ENCODE peak calls at places on chromosome 20, in eight cellular contexts. One of them, this sample, is unnamed.

GRCh38 chr20:19292254-19292653 is 79.8 kb downstream of the SLC24A3 start:
- DNase-seq in amniotic stem cell: no peak
- DNase-seq in Right ventricle myocardium inferior: no peak
- DNase-seq in activated CD4-positive, alpha-beta T cell treated with anti-CD3 and anti-CD28 coated beads for 48 hours: no peak
- DNase-seq in hippocampal formation: no peak
- DNase-seq in astrocyte of the cerebellum: no peak
- DNase-seq in NCI-H774: no peak
- DNase-seq in stimulated activated CD8-positive, alpha-beta memory T cell treated with anti-CD3 and anti-CD28 coated beads, Interleukin-7, amount 100 ng/mL, for 1 hour: no peak
- DNase-seq in this sample: no peak

GRCh38 chr20:59455392-59456341 is 148.7 kb upstream of the PHACTR3 start:
- DNase-seq in activated CD4-positive, alpha-beta T cell treated with anti-CD3 and anti-CD28 coated beads for 48 hours: no peak
- DNase-seq in Right ventricle myocardium inferior: no peak
- DNase-seq in NCI-H774: peak
- DNase-seq in hippocampal formation: peak
- DNase-seq in amniotic stem cell: peak
- DNase-seq in stimulated activated CD8-positive, alpha-beta memory T cell treated with anti-CD3 and anti-CD28 coated beads, Interleukin-7, amount 100 ng/mL, for 1 hour: no peak
- DNase-seq in astrocyte of the cerebellum: no peak
- DNase-seq in this sample: no peak

GRCh38 chr20:62925420-62926228 is 681 bp downstream of the DIDO1 start:
- DNase-seq in hippocampal formation: no peak
- DNase-seq in astrocyte of the cerebellum: no peak
- DNase-seq in activated CD4-positive, alpha-beta T cell treated with anti-CD3 and anti-CD28 coated beads for 48 hours: peak
- DNase-seq in stimulated activated CD8-positive, alpha-beta memory T cell treated with anti-CD3 and anti-CD28 coated beads, Interleukin-7, amount 100 ng/mL, for 1 hour: no peak
- DNase-seq in Right ventricle myocardium inferior: no peak
- DNase-seq in amniotic stem cell: no peak
- DNase-seq in NCI-H774: no peak
- DNase-seq in this sample: peak

GRCh38 chr20:51457281-51457932 is 85.1 kb downstream of the NFATC2 start:
- DNase-seq in activated CD4-positive, alpha-beta T cell treated with anti-CD3 and anti-CD28 coated beads for 48 hours: no peak
- DNase-seq in stimulated activated CD8-positive, alpha-beta memory T cell treated with anti-CD3 and anti-CD28 coated beads, Interleukin-7, amount 100 ng/mL, for 1 hour: no peak
- DNase-seq in NCI-H774: no peak
- DNase-seq in amniotic stem cell: peak
- DNase-seq in Right ventricle myocardium inferior: no peak
- DNase-seq in hippocampal formation: no peak
- DNase-seq in astrocyte of the cerebellum: peak
- DNase-seq in this sample: no peak

GRCh38 chr20:10793741-10794140 is 119.9 kb upstream of the JAG1 start:
- DNase-seq in Right ventricle myocardium inferior: no peak
- DNase-seq in stimulated activated CD8-positive, alpha-beta memory T cell treated with anti-CD3 and anti-CD28 coated beads, Interleukin-7, amount 100 ng/mL, for 1 hour: no peak
- DNase-seq in NCI-H774: peak
- DNase-seq in activated CD4-positive, alpha-beta T cell treated with anti-CD3 and anti-CD28 coated beads for 48 hours: no peak
- DNase-seq in hippocampal formation: no peak
- DNase-seq in amniotic stem cell: no peak
- DNase-seq in astrocyte of the cerebellum: no peak
- DNase-seq in this sample: no peak

GRCh38 chr20:62156592-62157386 is 13.2 kb downstream of the SS18L1 start:
- DNase-seq in astrocyte of the cerebellum: no peak
- DNase-seq in amniotic stem cell: no peak
- DNase-seq in stimulated activated CD8-positive, alpha-beta memory T cell treated with anti-CD3 and anti-CD28 coated beads, Interleukin-7, amount 100 ng/mL, for 1 hour: peak
- DNase-seq in Right ventricle myocardium inferior: peak
- DNase-seq in NCI-H774: no peak
- DNase-seq in activated CD4-positive, alpha-beta T cell treated with anti-CD3 and anti-CD28 coated beads for 48 hours: peak
- DNase-seq in hippocampal formation: no peak
- DNase-seq in this sample: peak

GRCh38 chr20:53284141-53285055 is 309.2 kb downstream of the ZNF217 start:
- DNase-seq in activated CD4-positive, alpha-beta T cell treated with anti-CD3 and anti-CD28 coated beads for 48 hours: no peak
- DNase-seq in stimulated activated CD8-positive, alpha-beta memory T cell treated with anti-CD3 and anti-CD28 coated beads, Interleukin-7, amount 100 ng/mL, for 1 hour: no peak
- DNase-seq in astrocyte of the cerebellum: no peak
- DNase-seq in Right ventricle myocardium inferior: no peak
- DNase-seq in amniotic stem cell: no peak
- DNase-seq in hippocampal formation: no peak
- DNase-seq in NCI-H774: no peak
- DNase-seq in this sample: no peak

GRCh38 chr20:14498809-14499208 is 161.4 kb upstream of the FLRT3 start:
- DNase-seq in amniotic stem cell: no peak
- DNase-seq in activated CD4-positive, alpha-beta T cell treated with anti-CD3 and anti-CD28 coated beads for 48 hours: no peak
- DNase-seq in stimulated activated CD8-positive, alpha-beta memory T cell treated with anti-CD3 and anti-CD28 coated beads, Interleukin-7, amount 100 ng/mL, for 1 hour: no peak
- DNase-seq in Right ventricle myocardium inferior: no peak
- DNase-seq in astrocyte of the cerebellum: no peak
- DNase-seq in NCI-H774: no peak
- DNase-seq in hippocampal formation: no peak
- DNase-seq in this sample: no peak

GRCh38 chr20:36666181-36666740 is 20.3 kb upstream of the SLA2 start:
- DNase-seq in Right ventricle myocardium inferior: no peak
- DNase-seq in amniotic stem cell: no peak
- DNase-seq in activated CD4-positive, alpha-beta T cell treated with anti-CD3 and anti-CD28 coated beads for 48 hours: no peak
- DNase-seq in stimulated activated CD8-positive, alpha-beta memory T cell treated with anti-CD3 and anti-CD28 coated beads, Interleukin-7, amount 100 ng/mL, for 1 hour: no peak
- DNase-seq in NCI-H774: no peak
- DNase-seq in hippocampal formation: no peak
- DNase-seq in astrocyte of the cerebellum: no peak
- DNase-seq in this sample: no peak

GRCh38 chr20:61974357-61974665 is 91.4 kb downstream of the TAF4 start:
- DNase-seq in activated CD4-positive, alpha-beta T cell treated with anti-CD3 and anti-CD28 coated beads for 48 hours: no peak
- DNase-seq in Right ventricle myocardium inferior: no peak
- DNase-seq in NCI-H774: no peak
- DNase-seq in amniotic stem cell: no peak
- DNase-seq in astrocyte of the cerebellum: no peak
- DNase-seq in stimulated activated CD8-positive, alpha-beta memory T cell treated with anti-CD3 and anti-CD28 coated beads, Interleukin-7, amount 100 ng/mL, for 1 hour: no peak
- DNase-seq in hippocampal formation: no peak
- DNase-seq in this sample: no peak

GRCh38 chr20:40961686-40962640 is 66.7 kb upstream of the TOP1 start:
- DNase-seq in hippocampal formation: no peak
- DNase-seq in astrocyte of the cerebellum: no peak
- DNase-seq in stimulated activated CD8-positive, alpha-beta memory T cell treated with anti-CD3 and anti-CD28 coated beads, Interleukin-7, amount 100 ng/mL, for 1 hour: no peak
- DNase-seq in activated CD4-positive, alpha-beta T cell treated with anti-CD3 and anti-CD28 coated beads for 48 hours: no peak
- DNase-seq in amniotic stem cell: no peak
- DNase-seq in Right ventricle myocardium inferior: no peak
- DNase-seq in NCI-H774: no peak
- DNase-seq in this sample: no peak

GRCh38 chr20:58229198-58229802 is 847 bp upstream of the ANKRD60 start:
- DNase-seq in astrocyte of the cerebellum: no peak
- DNase-seq in amniotic stem cell: no peak
- DNase-seq in stimulated activated CD8-positive, alpha-beta memory T cell treated with anti-CD3 and anti-CD28 coated beads, Interleukin-7, amount 100 ng/mL, for 1 hour: no peak
- DNase-seq in activated CD4-positive, alpha-beta T cell treated with anti-CD3 and anti-CD28 coated beads for 48 hours: no peak
- DNase-seq in NCI-H774: no peak
- DNase-seq in Right ventricle myocardium inferior: no peak
- DNase-seq in hippocampal formation: no peak
- DNase-seq in this sample: no peak

GRCh38 chr20:53827996-53828672 is 234.5 kb upstream of the ZNF217 start:
- DNase-seq in activated CD4-positive, alpha-beta T cell treated with anti-CD3 and anti-CD28 coated beads for 48 hours: no peak
- DNase-seq in amniotic stem cell: peak
- DNase-seq in astrocyte of the cerebellum: peak
- DNase-seq in Right ventricle myocardium inferior: no peak
- DNase-seq in NCI-H774: no peak
- DNase-seq in stimulated activated CD8-positive, alpha-beta memory T cell treated with anti-CD3 and anti-CD28 coated beads, Interleukin-7, amount 100 ng/mL, for 1 hour: no peak
- DNase-seq in hippocampal formation: no peak
- DNase-seq in this sample: no peak

GRCh38 chr20:51311636-51312479 is 230.7 kb downstream of the NFATC2 start:
- DNase-seq in amniotic stem cell: no peak
- DNase-seq in stimulated activated CD8-positive, alpha-beta memory T cell treated with anti-CD3 and anti-CD28 coated beads, Interleukin-7, amount 100 ng/mL, for 1 hour: no peak
- DNase-seq in Right ventricle myocardium inferior: no peak
- DNase-seq in astrocyte of the cerebellum: no peak
- DNase-seq in activated CD4-positive, alpha-beta T cell treated with anti-CD3 and anti-CD28 coated beads for 48 hours: no peak
- DNase-seq in hippocampal formation: no peak
- DNase-seq in NCI-H774: no peak
- DNase-seq in this sample: no peak

GRCh38 chr20:62887147-62887859 is 25.7 kb upstream of the TCFL5 start:
- DNase-seq in amniotic stem cell: no peak
- DNase-seq in hippocampal formation: no peak
- DNase-seq in activated CD4-positive, alpha-beta T cell treated with anti-CD3 and anti-CD28 coated beads for 48 hours: peak
- DNase-seq in astrocyte of the cerebellum: peak
- DNase-seq in NCI-H774: peak
- DNase-seq in stimulated activated CD8-positive, alpha-beta memory T cell treated with anti-CD3 and anti-CD28 coated beads, Interleukin-7, amount 100 ng/mL, for 1 hour: no peak
- DNase-seq in Right ventricle myocardium inferior: peak
- DNase-seq in this sample: peak

GRCh38 chr20:46207031-46207549 is 89.0 kb downstream of the CD40 start:
- DNase-seq in Right ventricle myocardium inferior: no peak
- DNase-seq in amniotic stem cell: no peak
- DNase-seq in stimulated activated CD8-positive, alpha-beta memory T cell treated with anti-CD3 and anti-CD28 coated beads, Interleukin-7, amount 100 ng/mL, for 1 hour: no peak
- DNase-seq in activated CD4-positive, alpha-beta T cell treated with anti-CD3 and anti-CD28 coated beads for 48 hours: no peak
- DNase-seq in NCI-H774: no peak
- DNase-seq in hippocampal formation: no peak
- DNase-seq in astrocyte of the cerebellum: no peak
- DNase-seq in this sample: no peak

GRCh38 chr20:10319855-10320254 is 101.2 kb downstream of the SNAP25 start:
- DNase-seq in hippocampal formation: no peak
- DNase-seq in amniotic stem cell: no peak
- DNase-seq in Right ventricle myocardium inferior: no peak
- DNase-seq in stimulated activated CD8-positive, alpha-beta memory T cell treated with anti-CD3 and anti-CD28 coated beads, Interleukin-7, amount 100 ng/mL, for 1 hour: no peak
- DNase-seq in NCI-H774: no peak
- DNase-seq in astrocyte of the cerebellum: no peak
- DNase-seq in activated CD4-positive, alpha-beta T cell treated with anti-CD3 and anti-CD28 coated beads for 48 hours: no peak
- DNase-seq in this sample: no peak

GRCh38 chr20:58691773-58692578 is 624 bp upstream of the NPEPL1 start:
- DNase-seq in activated CD4-positive, alpha-beta T cell treated with anti-CD3 and anti-CD28 coated beads for 48 hours: no peak
- DNase-seq in hippocampal formation: no peak
- DNase-seq in amniotic stem cell: no peak
- DNase-seq in NCI-H774: no peak
- DNase-seq in stimulated activated CD8-positive, alpha-beta memory T cell treated with anti-CD3 and anti-CD28 coated beads, Interleukin-7, amount 100 ng/mL, for 1 hour: no peak
- DNase-seq in astrocyte of the cerebellum: no peak
- DNase-seq in Right ventricle myocardium inferior: peak
- DNase-seq in this sample: no peak

GRCh38 chr20:60249436-60249835 is 291.2 kb downstream of the CDH26 start:
- DNase-seq in Right ventricle myocardium inferior: no peak
- DNase-seq in activated CD4-positive, alpha-beta T cell treated with anti-CD3 and anti-CD28 coated beads for 48 hours: no peak
- DNase-seq in amniotic stem cell: peak
- DNase-seq in NCI-H774: no peak
- DNase-seq in stimulated activated CD8-positive, alpha-beta memory T cell treated with anti-CD3 and anti-CD28 coated beads, Interleukin-7, amount 100 ng/mL, for 1 hour: no peak
- DNase-seq in hippocampal formation: no peak
- DNase-seq in astrocyte of the cerebellum: peak
- DNase-seq in this sample: no peak

GRCh38 chr20:59820204-59821041 is 113.0 kb downstream of the SYCP2 start:
- DNase-seq in activated CD4-positive, alpha-beta T cell treated with anti-CD3 and anti-CD28 coated beads for 48 hours: no peak
- DNase-seq in NCI-H774: peak
- DNase-seq in amniotic stem cell: no peak
- DNase-seq in Right ventricle myocardium inferior: no peak
- DNase-seq in stimulated activated CD8-positive, alpha-beta memory T cell treated with anti-CD3 and anti-CD28 coated beads, Interleukin-7, amount 100 ng/mL, for 1 hour: no peak
- DNase-seq in astrocyte of the cerebellum: no peak
- DNase-seq in hippocampal formation: peak
- DNase-seq in this sample: no peak

GRCh38 chr20:33349493-33349892 is 51.8 kb downstream of the CDK5RAP1 start:
- DNase-seq in hippocampal formation: no peak
- DNase-seq in activated CD4-positive, alpha-beta T cell treated with anti-CD3 and anti-CD28 coated beads for 48 hours: no peak
- DNase-seq in NCI-H774: no peak
- DNase-seq in stimulated activated CD8-positive, alpha-beta memory T cell treated with anti-CD3 and anti-CD28 coated beads, Interleukin-7, amount 100 ng/mL, for 1 hour: no peak
- DNase-seq in Right ventricle myocardium inferior: no peak
- DNase-seq in amniotic stem cell: no peak
- DNase-seq in astrocyte of the cerebellum: no peak
- DNase-seq in this sample: no peak

GRCh38 chr20:44422083-44422482 is 53.6 kb upstream of the TTPAL start:
- DNase-seq in NCI-H774: no peak
- DNase-seq in astrocyte of the cerebellum: no peak
- DNase-seq in Right ventricle myocardium inferior: no peak
- DNase-seq in stimulated activated CD8-positive, alpha-beta memory T cell treated with anti-CD3 and anti-CD28 coated beads, Interleukin-7, amount 100 ng/mL, for 1 hour: no peak
- DNase-seq in amniotic stem cell: no peak
- DNase-seq in activated CD4-positive, alpha-beta T cell treated with anti-CD3 and anti-CD28 coated beads for 48 hours: no peak
- DNase-seq in hippocampal formation: no peak
- DNase-seq in this sample: no peak

GRCh38 chr20:49482621-49483017 is at the start of gene KCNB1:
- DNase-seq in hippocampal formation: no peak
- DNase-seq in activated CD4-positive, alpha-beta T cell treated with anti-CD3 and anti-CD28 coated beads for 48 hours: peak
- DNase-seq in Right ventricle myocardium inferior: peak
- DNase-seq in amniotic stem cell: no peak
- DNase-seq in NCI-H774: no peak
- DNase-seq in stimulated activated CD8-positive, alpha-beta memory T cell treated with anti-CD3 and anti-CD28 coated beads, Interleukin-7, amount 100 ng/mL, for 1 hour: no peak
- DNase-seq in astrocyte of the cerebellum: no peak
- DNase-seq in this sample: peak

GRCh38 chr20:18851556-18852098 is 38.0 kb downstream of the SCP2D1 start:
- DNase-seq in Right ventricle myocardium inferior: no peak
- DNase-seq in hippocampal formation: no peak
- DNase-seq in NCI-H774: no peak
- DNase-seq in activated CD4-positive, alpha-beta T cell treated with anti-CD3 and anti-CD28 coated beads for 48 hours: no peak
- DNase-seq in astrocyte of the cerebellum: no peak
- DNase-seq in stimulated activated CD8-positive, alpha-beta memory T cell treated with anti-CD3 and anti-CD28 coated beads, Interleukin-7, amount 100 ng/mL, for 1 hour: no peak
- DNase-seq in amniotic stem cell: no peak
- DNase-seq in this sample: no peak

GRCh38 chr20:3092611-3093379 is 8.3 kb upstream of the AVP start:
- DNase-seq in hippocampal formation: no peak
- DNase-seq in NCI-H774: no peak
- DNase-seq in stimulated activated CD8-positive, alpha-beta memory T cell treated with anti-CD3 and anti-CD28 coated beads, Interleukin-7, amount 100 ng/mL, for 1 hour: no peak
- DNase-seq in amniotic stem cell: no peak
- DNase-seq in Right ventricle myocardium inferior: no peak
- DNase-seq in activated CD4-positive, alpha-beta T cell treated with anti-CD3 and anti-CD28 coated beads for 48 hours: peak
- DNase-seq in astrocyte of the cerebellum: no peak
- DNase-seq in this sample: no peak

GRCh38 chr20:1456300-1456699 is 10.3 kb downstream of the NSFL1C start:
- DNase-seq in activated CD4-positive, alpha-beta T cell treated with anti-CD3 and anti-CD28 coated beads for 48 hours: no peak
- DNase-seq in Right ventricle myocardium inferior: no peak
- DNase-seq in stimulated activated CD8-positive, alpha-beta memory T cell treated with anti-CD3 and anti-CD28 coated beads, Interleukin-7, amount 100 ng/mL, for 1 hour: no peak
- DNase-seq in astrocyte of the cerebellum: peak
- DNase-seq in NCI-H774: no peak
- DNase-seq in amniotic stem cell: no peak
- DNase-seq in hippocampal formation: no peak
- DNase-seq in this sample: no peak

GRCh38 chr20:5886788-5887187 is 63.5 kb downstream of the TRMT6 start:
- DNase-seq in NCI-H774: no peak
- DNase-seq in hippocampal formation: no peak
- DNase-seq in activated CD4-positive, alpha-beta T cell treated with anti-CD3 and anti-CD28 coated beads for 48 hours: no peak
- DNase-seq in astrocyte of the cerebellum: no peak
- DNase-seq in amniotic stem cell: no peak
- DNase-seq in Right ventricle myocardium inferior: no peak
- DNase-seq in stimulated activated CD8-positive, alpha-beta memory T cell treated with anti-CD3 and anti-CD28 coated beads, Interleukin-7, amount 100 ng/mL, for 1 hour: no peak
- DNase-seq in this sample: no peak

GRCh38 chr20:8583209-8584106 is 451.4 kb downstream of the PLCB1 start:
- DNase-seq in Right ventricle myocardium inferior: no peak
- DNase-seq in activated CD4-positive, alpha-beta T cell treated with anti-CD3 and anti-CD28 coated beads for 48 hours: no peak
- DNase-seq in NCI-H774: no peak
- DNase-seq in hippocampal formation: no peak
- DNase-seq in amniotic stem cell: no peak
- DNase-seq in astrocyte of the cerebellum: peak
- DNase-seq in stimulated activated CD8-positive, alpha-beta memory T cell treated with anti-CD3 and anti-CD28 coated beads, Interleukin-7, amount 100 ng/mL, for 1 hour: no peak
- DNase-seq in this sample: no peak

GRCh38 chr20:57259179-57260021 is 7.0 kb downstream of the BMP7 start:
- DNase-seq in Right ventricle myocardium inferior: no peak
- DNase-seq in hippocampal formation: peak
- DNase-seq in astrocyte of the cerebellum: no peak
- DNase-seq in stimulated activated CD8-positive, alpha-beta memory T cell treated with anti-CD3 and anti-CD28 coated beads, Interleukin-7, amount 100 ng/mL, for 1 hour: no peak
- DNase-seq in amniotic stem cell: no peak
- DNase-seq in activated CD4-positive, alpha-beta T cell treated with anti-CD3 and anti-CD28 coated beads for 48 hours: no peak
- DNase-seq in NCI-H774: no peak
- DNase-seq in this sample: no peak

GRCh38 chr20:38057351-38057972 is 23.9 kb downstream of the RPRD1B start:
- DNase-seq in amniotic stem cell: peak
- DNase-seq in hippocampal formation: peak
- DNase-seq in activated CD4-positive, alpha-beta T cell treated with anti-CD3 and anti-CD28 coated beads for 48 hours: peak
- DNase-seq in NCI-H774: peak
- DNase-seq in stimulated activated CD8-positive, alpha-beta memory T cell treated with anti-CD3 and anti-CD28 coated beads, Interleukin-7, amount 100 ng/mL, for 1 hour: peak
- DNase-seq in astrocyte of the cerebellum: peak
- DNase-seq in Right ventricle myocardium inferior: peak
- DNase-seq in this sample: peak

GRCh38 chr20:48523191-48523757 is 304.5 kb downstream of the PREX1 start:
- DNase-seq in stimulated activated CD8-positive, alpha-beta memory T cell treated with anti-CD3 and anti-CD28 coated beads, Interleukin-7, amount 100 ng/mL, for 1 hour: no peak
- DNase-seq in Right ventricle myocardium inferior: no peak
- DNase-seq in amniotic stem cell: no peak
- DNase-seq in astrocyte of the cerebellum: peak
- DNase-seq in NCI-H774: no peak
- DNase-seq in hippocampal formation: no peak
- DNase-seq in activated CD4-positive, alpha-beta T cell treated with anti-CD3 and anti-CD28 coated beads for 48 hours: no peak
- DNase-seq in this sample: no peak

This sample was measured in central memory CD8-positive, alpha-beta T cell.